ENCODE peak calls at places on chromosomes 11 and 22, in eight cellular contexts. One of them, this sample, is unnamed.

GRCh38 chr11:108242422-108242821 is 19.6 kb downstream of the ATM start:
- DNase-seq in stromal cell of bone marrow: no peak
- DNase-seq in germinal center: no peak
- DNase-seq in KG1: no peak
- DNase-seq in NAMALWA: no peak
- DNase-seq in COR-L47: no peak
- DNase-seq in DMS153: no peak
- DNase-seq in ecto neural progenitor cell: no peak
- DNase-seq in this sample: no peak

GRCh38 chr11:96459751-96460150 is 69.9 kb downstream of the JRKL start:
- DNase-seq in DMS153: no peak
- DNase-seq in germinal center: no peak
- DNase-seq in NAMALWA: no peak
- DNase-seq in KG1: no peak
- DNase-seq in stromal cell of bone marrow: no peak
- DNase-seq in COR-L47: no peak
- DNase-seq in ecto neural progenitor cell: no peak
- DNase-seq in this sample: no peak

GRCh38 chr22:37505989-37506388 is 13.2 kb downstream of the CARD10 start:
- DNase-seq in stromal cell of bone marrow: no peak
- DNase-seq in KG1: no peak
- DNase-seq in DMS153: no peak
- DNase-seq in COR-L47: no peak
- DNase-seq in NAMALWA: no peak
- DNase-seq in germinal center: no peak
- DNase-seq in ecto neural progenitor cell: no peak
- DNase-seq in this sample: no peak

GRCh38 chr11:78562398-78562797 is 12.3 kb downstream of the NARS2 start:
- DNase-seq in germinal center: no peak
- DNase-seq in KG1: no peak
- DNase-seq in NAMALWA: no peak
- DNase-seq in stromal cell of bone marrow: no peak
- DNase-seq in COR-L47: no peak
- DNase-seq in DMS153: no peak
- DNase-seq in ecto neural progenitor cell: no peak
- DNase-seq in this sample: no peak

GRCh38 chr11:12376259-12376971 is 956 bp upstream of the PARVA start:
- DNase-seq in COR-L47: no peak
- DNase-seq in DMS153: no peak
- DNase-seq in ecto neural progenitor cell: no peak
- DNase-seq in NAMALWA: no peak
- DNase-seq in germinal center: no peak
- DNase-seq in KG1: no peak
- DNase-seq in stromal cell of bone marrow: peak
- DNase-seq in this sample: no peak

GRCh38 chr11:19929655-19930054 is 217.0 kb downstream of the NAV2 start:
- DNase-seq in COR-L47: no peak
- DNase-seq in NAMALWA: no peak
- DNase-seq in stromal cell of bone marrow: no peak
- DNase-seq in KG1: no peak
- DNase-seq in DMS153: no peak
- DNase-seq in germinal center: no peak
- DNase-seq in ecto neural progenitor cell: no peak
- DNase-seq in this sample: no peak

GRCh38 chr11:120660024-120660565 is 148.5 kb downstream of the GRIK4 start:
- DNase-seq in ecto neural progenitor cell: peak
- DNase-seq in NAMALWA: peak
- DNase-seq in KG1: peak
- DNase-seq in DMS153: no peak
- DNase-seq in stromal cell of bone marrow: no peak
- DNase-seq in COR-L47: peak
- DNase-seq in germinal center: peak
- DNase-seq in this sample: peak

GRCh38 chr11:30706276-30706675 is 120.1 kb upstream of the MPPED2 start:
- DNase-seq in DMS153: no peak
- DNase-seq in germinal center: no peak
- DNase-seq in ecto neural progenitor cell: no peak
- DNase-seq in NAMALWA: no peak
- DNase-seq in KG1: no peak
- DNase-seq in stromal cell of bone marrow: no peak
- DNase-seq in COR-L47: no peak
- DNase-seq in this sample: no peak

GRCh38 chr11:65133724-65134123 is 595 bp downstream of the SYVN1 start:
- DNase-seq in ecto neural progenitor cell: no peak
- DNase-seq in stromal cell of bone marrow: no peak
- DNase-seq in COR-L47: no peak
- DNase-seq in DMS153: no peak
- DNase-seq in KG1: no peak
- DNase-seq in NAMALWA: no peak
- DNase-seq in germinal center: no peak
- DNase-seq in this sample: no peak

GRCh38 chr11:74195828-74196227 is 24.7 kb downstream of the PPME1 start:
- DNase-seq in ecto neural progenitor cell: no peak
- DNase-seq in germinal center: no peak
- DNase-seq in DMS153: no peak
- DNase-seq in NAMALWA: no peak
- DNase-seq in COR-L47: no peak
- DNase-seq in KG1: no peak
- DNase-seq in stromal cell of bone marrow: no peak
- DNase-seq in this sample: no peak

GRCh38 chr11:64352099-64353005 is 6.6 kb upstream of the RPS6KA4 start:
- DNase-seq in ecto neural progenitor cell: no peak
- DNase-seq in COR-L47: peak
- DNase-seq in KG1: no peak
- DNase-seq in DMS153: no peak
- DNase-seq in stromal cell of bone marrow: no peak
- DNase-seq in NAMALWA: no peak
- DNase-seq in germinal center: no peak
- DNase-seq in this sample: no peak

GRCh38 chr11:103420593-103420992 is 311.4 kb downstream of the DYNC2H1 start:
- DNase-seq in COR-L47: no peak
- DNase-seq in DMS153: no peak
- DNase-seq in ecto neural progenitor cell: no peak
- DNase-seq in NAMALWA: peak
- DNase-seq in stromal cell of bone marrow: no peak
- DNase-seq in KG1: no peak
- DNase-seq in germinal center: no peak
- DNase-seq in this sample: no peak

GRCh38 chr11:121194731-121195596 is 93.9 kb downstream of the TECTA start:
- DNase-seq in germinal center: peak
- DNase-seq in DMS153: peak
- DNase-seq in ecto neural progenitor cell: peak
- DNase-seq in COR-L47: peak
- DNase-seq in KG1: peak
- DNase-seq in NAMALWA: peak
- DNase-seq in stromal cell of bone marrow: peak
- DNase-seq in this sample: peak

GRCh38 chr11:129937592-129938238 is 42.3 kb upstream of the NFRKB start:
- DNase-seq in COR-L47: peak
- DNase-seq in stromal cell of bone marrow: no peak
- DNase-seq in germinal center: no peak
- DNase-seq in KG1: no peak
- DNase-seq in NAMALWA: no peak
- DNase-seq in ecto neural progenitor cell: no peak
- DNase-seq in DMS153: no peak
- DNase-seq in this sample: no peak

GRCh38 chr22:17077255-17077654 is 7.5 kb upstream of the IL17RA start:
- DNase-seq in NAMALWA: no peak
- DNase-seq in COR-L47: no peak
- DNase-seq in DMS153: no peak
- DNase-seq in stromal cell of bone marrow: no peak
- DNase-seq in ecto neural progenitor cell: peak
- DNase-seq in KG1: no peak
- DNase-seq in germinal center: no peak
- DNase-seq in this sample: no peak

GRCh38 chr11:9789919-9790318 is 126.0 kb downstream of the SWAP70 start:
- DNase-seq in stromal cell of bone marrow: no peak
- DNase-seq in DMS153: no peak
- DNase-seq in NAMALWA: no peak
- DNase-seq in KG1: no peak
- DNase-seq in germinal center: no peak
- DNase-seq in COR-L47: no peak
- DNase-seq in ecto neural progenitor cell: no peak
- DNase-seq in this sample: no peak

GRCh38 chr11:117045956-117046355 is 52.3 kb downstream of the SIK3 start:
- DNase-seq in stromal cell of bone marrow: peak
- DNase-seq in NAMALWA: no peak
- DNase-seq in ecto neural progenitor cell: no peak
- DNase-seq in COR-L47: no peak
- DNase-seq in KG1: no peak
- DNase-seq in DMS153: peak
- DNase-seq in germinal center: no peak
- DNase-seq in this sample: no peak

GRCh38 chr11:67284811-67285540 is 4.1 kb upstream of the ANKRD13D start:
- DNase-seq in germinal center: no peak
- DNase-seq in stromal cell of bone marrow: no peak
- DNase-seq in ecto neural progenitor cell: no peak
- DNase-seq in NAMALWA: no peak
- DNase-seq in KG1: no peak
- DNase-seq in COR-L47: no peak
- DNase-seq in DMS153: no peak
- DNase-seq in this sample: no peak

GRCh38 chr22:47047321-47048122 is 285.1 kb downstream of the TBC1D22A start:
- DNase-seq in NAMALWA: no peak
- DNase-seq in germinal center: no peak
- DNase-seq in ecto neural progenitor cell: no peak
- DNase-seq in COR-L47: no peak
- DNase-seq in stromal cell of bone marrow: no peak
- DNase-seq in KG1: no peak
- DNase-seq in DMS153: no peak
- DNase-seq in this sample: no peak

GRCh38 chr11:29243616-29244015 is 773.2 kb downstream of the KCNA4 start:
- DNase-seq in NAMALWA: no peak
- DNase-seq in COR-L47: no peak
- DNase-seq in stromal cell of bone marrow: no peak
- DNase-seq in germinal center: no peak
- DNase-seq in ecto neural progenitor cell: no peak
- DNase-seq in KG1: no peak
- DNase-seq in DMS153: no peak
- DNase-seq in this sample: no peak

GRCh38 chr22:35899736-35900135 is 128.9 kb downstream of the RBFOX2 start:
- DNase-seq in KG1: no peak
- DNase-seq in NAMALWA: no peak
- DNase-seq in stromal cell of bone marrow: no peak
- DNase-seq in ecto neural progenitor cell: no peak
- DNase-seq in COR-L47: no peak
- DNase-seq in germinal center: no peak
- DNase-seq in DMS153: no peak
- DNase-seq in this sample: no peak

GRCh38 chr22:48737461-48738203 is 1090.0 kb downstream of the BRD1 start:
- DNase-seq in DMS153: no peak
- DNase-seq in COR-L47: no peak
- DNase-seq in germinal center: no peak
- DNase-seq in ecto neural progenitor cell: no peak
- DNase-seq in KG1: no peak
- DNase-seq in stromal cell of bone marrow: no peak
- DNase-seq in NAMALWA: no peak
- DNase-seq in this sample: no peak

GRCh38 chr11:57251491-57252104 is 14.5 kb upstream of the APLNR start:
- DNase-seq in NAMALWA: no peak
- DNase-seq in DMS153: no peak
- DNase-seq in stromal cell of bone marrow: peak
- DNase-seq in COR-L47: no peak
- DNase-seq in KG1: no peak
- DNase-seq in germinal center: no peak
- DNase-seq in ecto neural progenitor cell: no peak
- DNase-seq in this sample: no peak

GRCh38 chr11:134524201-134524600 is 112.2 kb upstream of the B3GAT1 start:
- DNase-seq in DMS153: no peak
- DNase-seq in NAMALWA: no peak
- DNase-seq in germinal center: no peak
- DNase-seq in stromal cell of bone marrow: no peak
- DNase-seq in KG1: no peak
- DNase-seq in ecto neural progenitor cell: no peak
- DNase-seq in COR-L47: no peak
- DNase-seq in this sample: no peak

This sample was measured in HuH-7.